ENCODE peak calls at places on chromosome 21, in four cellular contexts. G, I, R and W are unnamed samples.

GRCh38 chr21:36966846-36967657 is 583 bp upstream of the HLCS start:
- DNase-seq in G (peak), R (no peak), I (peak), W (peak)

GRCh38 chr21:34813266-34813886 is 144.6 kb downstream of the CLIC6 start:
- DNase-seq in R (no peak), G (no peak), I (peak), W (peak)

GRCh38 chr21:31180256-31181088 is 142.2 kb upstream of the KRTAP19-8 start:
- DNase-seq in G (peak), R (no peak), I (peak), W (peak)

GRCh38 chr21:34613679-34614442 is 1.1 kb downstream of the RCAN1 start:
- DNase-seq in R (no peak), G (peak), I (no peak), W (peak)

GRCh38 chr21:38773108-38774061 is 32.3 kb upstream of the ETS2 start:
- DNase-seq in G (no peak), R (peak), I (peak), W (peak)

GRCh38 chr21:36429672-36430546 is 44.7 kb downstream of the CHAF1B start:
- DNase-seq in I (peak), G (peak), R (peak), W (peak)

GRCh38 chr21:35651166-35651565 is 409.2 kb downstream of the SETD4 start:
- DNase-seq in R (no peak), G (no peak), I (no peak), W (no peak)

GRCh38 chr21:39084979-39085729 is 98.1 kb downstream of the PSMG1 start:
- DNase-seq in I (no peak), R (no peak), G (no peak), W (no peak)

GRCh38 chr21:37264808-37265207 is 2.3 kb downstream of the VPS26C start:
- DNase-seq in I (no peak), R (no peak), G (peak), W (no peak)

GRCh38 chr21:37358392-37358791 is 8.2 kb upstream of the DYRK1A start:
- DNase-seq in I (no peak), R (no peak), G (no peak), W (peak)

GRCh38 chr21:16192900-16193299 is 463.1 kb downstream of the USP25 start:
- DNase-seq in I (peak), G (no peak), R (no peak), W (peak)

GRCh38 chr21:15272591-15272990 is 207.8 kb upstream of the NRIP1 start:
- DNase-seq in R (no peak), I (peak), G (no peak), W (no peak)

GRCh38 chr21:29305561-29305960 is 6.8 kb downstream of the BACH1 start:
- DNase-seq in I (no peak), R (no peak), G (no peak), W (no peak)

GRCh38 chr21:33780631-33781030 is 135.0 kb downstream of the ATP5PO start:
- DNase-seq in I (peak), R (no peak), G (no peak), W (peak)

GRCh38 chr21:14956826-14957225 is 108.0 kb downstream of the NRIP1 start:
- DNase-seq in I (peak), R (no peak), G (no peak), W (peak)

GRCh38 chr21:36859744-36860501 is 106.5 kb downstream of the HLCS start:
- DNase-seq in R (peak), I (no peak), G (peak), W (peak)

GRCh38 chr21:28675265-28676041 is 317.2 kb downstream of the LTN1 start:
- DNase-seq in R (no peak), I (peak), G (no peak), W (peak)

GRCh38 chr21:34736116-34736870 is 67.5 kb downstream of the CLIC6 start:
- DNase-seq in G (no peak), I (peak), R (no peak), W (peak)

GRCh38 chr21:39022035-39022900 is 161.0 kb downstream of the PSMG1 start:
- DNase-seq in G (no peak), R (no peak), I (no peak), W (no peak)

GRCh38 chr21:17869115-17869514 is 50.0 kb upstream of the C21orf91 start:
- DNase-seq in I (no peak), G (no peak), R (no peak), W (no peak)

GRCh38 chr21:15247613-15248012 is 182.8 kb upstream of the NRIP1 start:
- DNase-seq in I (peak), G (no peak), R (no peak), W (no peak)

GRCh38 chr21:29152936-29153335 is 22.5 kb downstream of the MAP3K7CL start:
- DNase-seq in R (no peak), G (no peak), I (no peak), W (peak)

GRCh38 chr21:29232601-29233541 is 65.9 kb upstream of the BACH1 start:
- DNase-seq in R (no peak), I (peak), G (peak), W (peak)

DNA sequence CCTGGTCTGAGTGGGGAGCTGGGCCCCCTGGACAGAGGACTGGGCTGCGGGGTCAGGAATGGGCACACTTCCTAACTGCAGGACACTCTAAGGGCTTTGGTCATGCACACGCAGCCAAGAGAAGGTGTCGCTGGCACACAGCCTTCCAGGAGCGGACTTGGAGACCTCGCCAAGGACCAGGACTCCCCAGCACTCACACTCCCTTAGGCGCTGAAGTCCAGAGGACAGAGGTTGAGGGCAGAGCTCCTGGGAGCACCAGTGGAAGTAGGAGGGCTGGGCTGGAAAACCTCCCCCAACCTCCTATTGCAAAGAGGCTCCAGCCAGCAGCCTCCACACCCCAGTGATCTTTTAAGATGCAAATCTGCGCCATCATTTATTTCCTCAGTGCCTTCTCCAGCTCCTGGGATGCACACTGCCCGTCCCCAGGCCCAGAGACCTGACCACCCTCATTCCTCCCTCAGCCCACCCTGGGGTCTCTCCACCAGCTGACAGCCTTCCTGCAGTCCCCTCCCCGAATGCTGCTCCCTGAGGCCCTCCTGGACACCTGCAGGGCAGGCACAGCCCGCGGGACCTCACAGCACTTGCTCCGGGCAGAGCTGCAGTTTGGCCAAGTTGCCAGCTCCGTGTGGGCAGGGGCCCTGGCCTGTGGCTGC is 3.0 kb downstream of the TSPEAR start:
- DNase-seq in I (no peak), R (no peak), G (no peak), W (no peak)
- H3K4me3 ChIP-seq in I (no peak), R (no peak), G (no peak), W (no peak)

GRCh38 chr21:42650441-42651421 is 2.7 kb upstream of the PDE9A start:
- DNase-seq in G (no peak), R (no peak), I (no peak), W (no peak)

GRCh38 chr21:42653492-42654061 is at the start of gene PDE9A:
- DNase-seq in G (no peak), I (no peak), R (peak), W (no peak)

GRCh38 chr21:42651515-42652401 is 1.7 kb upstream of the PDE9A start:
- DNase-seq in R (no peak), I (no peak), G (no peak), W (no peak)

GRCh38 chr21:42654913-42655796 is 1.7 kb downstream of the PDE9A start:
- DNase-seq in G (no peak), R (no peak), I (no peak), W (no peak)

DNA sequence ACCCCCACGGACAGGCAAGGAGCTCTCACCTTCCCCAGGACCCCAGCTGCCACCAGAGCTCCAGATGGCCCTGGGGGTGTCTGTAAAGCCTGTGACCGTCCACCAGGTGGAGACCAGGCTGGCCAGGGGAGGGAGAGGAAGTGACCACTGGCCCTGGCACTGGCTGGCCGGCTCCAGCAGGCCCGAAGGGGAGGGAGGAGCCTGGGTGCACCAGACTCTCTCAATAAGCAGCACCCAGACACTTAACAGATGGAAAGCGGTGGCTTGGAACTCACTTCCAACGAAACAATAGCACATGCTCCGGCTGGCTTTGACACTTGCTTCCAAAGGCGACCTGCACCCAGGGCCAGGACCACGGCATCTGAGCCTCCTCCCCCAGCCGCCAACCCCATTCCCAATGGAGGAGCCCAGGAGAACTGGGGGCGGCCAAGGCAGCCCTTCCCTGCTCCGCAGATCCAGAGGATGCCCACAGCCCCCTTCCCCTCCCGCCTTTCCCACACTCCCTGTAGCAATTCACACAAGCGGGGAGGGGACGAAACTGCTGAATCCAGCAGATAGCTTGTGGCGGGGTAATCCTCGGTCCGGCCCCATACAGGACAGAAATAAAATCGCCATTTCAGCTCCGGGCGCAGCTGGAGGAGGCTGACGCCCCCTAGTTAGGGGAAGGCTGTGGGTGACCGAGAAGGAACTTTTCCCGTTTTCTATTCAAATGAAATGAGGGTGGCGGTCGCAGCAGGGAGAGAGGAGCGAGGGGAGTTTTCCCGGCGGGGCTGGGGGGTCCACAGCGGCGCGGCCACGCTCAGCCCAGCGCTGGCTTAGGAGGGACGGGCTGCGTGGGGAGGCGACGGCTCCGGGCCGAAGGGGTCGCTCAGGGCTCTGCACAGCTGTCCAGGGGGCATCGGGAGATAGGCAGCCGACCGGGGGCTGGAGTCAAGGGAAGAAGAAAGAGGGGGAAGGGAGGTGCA is 612 bp upstream of the PDE9A start:
- DNase-seq in G (no peak), I (no peak), R (peak), W (peak)
- TF ChIP-seq CTCF in G (peak), I (peak), R (peak), W (peak)

GRCh38 chr21:32260130-32260529 is 18.7 kb downstream of the MIS18A start:
- DNase-seq in G (no peak), R (no peak), I (no peak), W (no peak)

GRCh38 chr21:32256226-32256625 is 22.6 kb downstream of the MIS18A start:
- DNase-seq in G (no peak), I (no peak), R (no peak), W (no peak)

GRCh38 chr21:32253215-32253641 is 25.6 kb downstream of the MIS18A start:
- DNase-seq in R (peak), I (peak), G (no peak), W (peak)

GRCh38 chr21:32257952-32258785 is 20.7 kb downstream of the MIS18A start:
- DNase-seq in G (peak), R (peak), I (peak), W (peak)

DNA sequence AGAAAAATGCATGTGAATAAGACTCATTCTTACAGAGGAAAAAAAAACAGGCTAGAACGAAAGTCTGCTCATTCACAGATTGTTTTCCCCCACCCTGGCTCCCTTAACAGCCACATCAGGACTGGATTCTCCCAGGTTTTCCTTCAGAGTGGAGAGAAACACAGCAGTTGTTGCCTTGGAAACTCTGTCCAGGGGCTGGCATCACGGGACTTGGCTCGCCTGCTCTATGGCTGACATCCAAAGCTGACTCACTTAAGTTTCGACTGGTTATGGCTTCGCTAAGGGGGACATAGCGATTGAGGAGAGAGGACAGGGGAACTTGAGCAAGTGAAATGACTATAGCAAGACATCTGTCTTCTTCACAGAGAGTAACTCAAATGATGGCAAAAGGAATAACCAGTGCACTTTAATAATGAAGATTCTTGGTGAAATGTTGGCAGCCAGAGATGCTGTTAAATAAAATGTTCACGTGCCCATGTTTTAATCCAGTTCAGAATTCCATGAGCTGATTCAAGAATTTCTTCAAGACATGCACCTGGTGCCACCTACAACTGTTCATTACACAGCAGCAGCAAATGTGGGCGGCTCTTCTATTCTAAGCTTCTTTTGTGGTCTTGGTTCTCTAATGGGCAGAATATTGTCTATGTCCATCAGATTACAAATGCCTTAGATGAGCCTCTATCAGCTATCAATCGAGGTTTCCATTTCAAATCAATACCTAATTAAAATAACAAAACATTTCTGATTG is 21.8 kb downstream of the MIS18A start:
- DNase-seq in G (no peak), R (peak), I (peak), W (peak)
- H3K4me3 ChIP-seq in G (no peak), R (no peak), I (peak), W (no peak)

GRCh38 chr21:20997633-20998455 is at the start of gene NCAM2:
- DNase-seq in R (peak), G (peak), I (peak), W (peak)
- TF ChIP-seq CTCF in R (no peak), G (no peak), I (no peak), W (no peak)

GRCh38 chr21:43703068-43703880 is 15.7 kb upstream of the PDXK start:
- DNase-seq in R (peak), I (peak), G (peak), W (peak)
- H3K4me3 ChIP-seq in R (peak), I (no peak), G (no peak), W (no peak)

DNA sequence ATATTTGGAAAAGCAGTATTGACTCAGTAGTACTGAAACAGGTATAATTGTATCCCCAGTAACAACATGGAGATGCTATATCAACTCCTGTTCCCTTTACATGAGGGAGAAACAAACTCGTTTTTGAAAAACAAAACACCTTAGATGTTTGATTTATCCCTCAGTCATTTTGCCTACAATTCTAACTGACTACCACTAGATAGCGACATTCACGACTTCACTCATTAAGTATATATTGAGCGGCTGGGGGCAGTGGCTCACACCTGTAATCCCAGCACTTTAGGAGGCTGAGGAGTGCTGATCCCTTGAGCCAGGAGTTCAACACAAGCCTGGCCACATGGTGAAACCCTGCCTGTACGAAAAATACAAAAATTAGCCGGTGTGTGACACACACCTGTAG is 83.3 kb downstream of the CYYR1 start:
- DNase-seq in G (no peak), I (no peak), R (no peak), W (no peak)
- TF ChIP-seq CTCF in G (no peak), I (no peak), R (no peak), W (no peak)

GRCh38 chr21:20998886-20999285 is 677 bp downstream of the NCAM2 start:
- DNase-seq in G (no peak), R (no peak), I (peak), W (no peak)

GRCh38 chr21:20996421-20997307 is 1.5 kb upstream of the NCAM2 start:
- DNase-seq in I (no peak), G (no peak), R (no peak), W (peak)

GRCh38 chr21:20999567-21000169 is 1.5 kb downstream of the NCAM2 start:
- DNase-seq in I (peak), R (no peak), G (peak), W (peak)

GRCh38 chr21:20997308-20997632 is 939 bp upstream of the NCAM2 start:
- DNase-seq in G (no peak), I (no peak), R (peak), W (peak)

GRCh38 chr21:20998456-20998789 is 214 bp downstream of the NCAM2 start:
- DNase-seq in I (no peak), R (no peak), G (no peak), W (no peak)
- H3K4me3 ChIP-seq in I (peak), R (peak), G (peak), W (peak)

GRCh38 chr21:42654179-42654912 is 925 bp downstream of the PDE9A start:
- DNase-seq in I (no peak), R (no peak), G (no peak), W (peak)
- TF ChIP-seq CTCF in I (no peak), R (no peak), G (peak), W (no peak)

DNA sequence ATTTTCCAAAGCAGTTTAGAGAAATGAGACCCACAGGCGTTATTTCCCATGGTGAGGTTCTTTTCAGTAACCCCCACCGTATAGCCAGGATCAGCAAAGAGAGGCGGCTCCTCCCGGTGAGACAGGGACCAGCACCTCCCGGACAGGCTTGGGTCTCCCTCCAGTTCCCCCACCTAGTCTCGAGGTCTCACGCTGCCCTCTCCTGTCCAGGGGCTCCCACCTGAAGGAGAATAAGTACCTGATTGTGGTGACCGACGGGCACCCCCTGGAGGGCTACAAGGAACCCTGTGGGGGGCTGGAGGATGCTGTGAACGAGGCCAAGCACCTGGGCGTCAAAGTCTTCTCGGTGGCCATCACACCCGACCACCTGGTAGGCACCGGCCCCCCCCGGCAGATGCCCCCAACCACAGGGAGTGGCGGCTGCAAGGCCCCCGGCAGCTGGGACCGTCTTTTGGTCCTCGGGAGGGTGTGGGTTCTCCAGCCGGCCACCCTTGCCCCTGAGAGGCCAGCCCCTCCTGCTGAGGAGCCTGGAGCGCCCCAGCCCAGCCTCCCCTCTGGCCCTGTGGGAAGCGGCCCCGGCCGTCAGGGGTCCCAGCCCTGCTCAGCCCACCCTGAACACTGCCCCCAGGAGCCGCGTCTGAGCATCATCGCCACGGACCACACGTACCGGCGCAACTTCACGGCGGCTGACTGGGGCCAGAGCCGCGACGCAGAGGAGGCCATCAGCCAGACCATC is 4.9 kb downstream of the COL6A1 start:
- DNase-seq in I (no peak), R (peak), G (no peak), W (no peak)
- H3K4me3 ChIP-seq in I (no peak), R (no peak), G (no peak), W (no peak)

GRCh38 chr21:41956926-41957729 is 3.3 kb upstream of the C2CD2 start:
- DNase-seq in R (no peak), I (peak), G (peak), W (peak)
- TF ChIP-seq CTCF in R (no peak), I (peak), G (no peak), W (peak)